ENCODE peak calls at places on chromosomes 7 and 10, in ten cellular contexts. I, K, E, C, M, D, Q, T, R and X are unnamed samples.

GRCh38 chr10:132876967-132877366 is 65.4 kb downstream of the CFAP46 start:
- DNase-seq in D (no peak), I (no peak), Q (no peak), M (peak; percentile 45), C (no peak), R (no peak), E (peak; percentile 54), T (no peak), K (no peak), X (peak; percentile 47)

GRCh38 chr7:73761854-73762658 is 8.0 kb downstream of the CLDN3 start:
- DNase-seq in C (no peak), T (no peak), R (no peak), M (no peak), Q (no peak), K (no peak), D (no peak), E (no peak), I (no peak), X (no peak)

GRCh38 chr7:106165328-106165727 is 53.2 kb upstream of the SYPL1 start:
- DNase-seq in M (no peak), E (no peak), Q (no peak), K (no peak), T (no peak), C (no peak), R (no peak), I (no peak), D (no peak), X (no peak)

GRCh38 chr7:28556036-28556435 is 143.7 kb downstream of the CREB5 start:
- DNase-seq in D (no peak), K (no peak), E (no peak), M (no peak), C (no peak), I (no peak), R (no peak), T (no peak), Q (no peak), X (no peak)

GRCh38 chr7:42766810-42767423 is 145.0 kb downstream of the C7orf25 start:
- DNase-seq in R (no peak), Q (no peak), I (no peak), E (no peak), C (no peak), M (no peak), K (no peak), D (no peak), T (no peak), X (no peak)

GRCh38 chr7:158357106-158357897 is 230.3 kb downstream of the PTPRN2 start:
- DNase-seq in K (no peak), Q (no peak), T (no peak), C (no peak), I (no peak), R (no peak), M (peak; percentile 44), D (no peak), E (peak; percentile 46), X (no peak)

GRCh38 chr7:2932761-2933251 is 88.7 kb upstream of the GNA12 start:
- DNase-seq in R (no peak), T (no peak), K (no peak), E (peak; percentile 44), I (no peak), M (no peak), D (no peak), Q (peak; percentile 18), C (no peak), X (no peak)

GRCh38 chr7:128727239-128727638 is 11.9 kb upstream of the CALU start:
- DNase-seq in K (peak; percentile 55), Q (no peak), C (no peak), I (no peak), M (no peak), E (no peak), R (no peak), T (no peak), D (no peak), X (no peak)

DNA sequence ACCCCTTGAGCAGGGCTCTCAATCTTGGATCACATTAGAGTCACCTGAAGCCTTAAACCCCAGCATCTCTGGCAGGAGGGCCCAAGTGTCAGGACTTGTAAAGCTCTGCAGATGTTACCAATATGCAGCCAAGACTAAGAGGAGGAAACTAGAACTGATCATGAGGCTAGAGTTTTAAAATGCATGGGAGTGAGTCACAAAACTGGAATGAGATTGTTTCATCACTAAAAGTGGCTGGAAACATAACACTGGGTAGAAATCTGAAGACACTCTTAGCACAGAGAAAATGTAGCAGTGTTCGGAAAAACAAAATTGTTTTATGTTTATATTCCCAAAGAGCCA is 63.3 kb upstream of the GHITM start:
- DNase-seq in R (no peak), E (peak; percentile 74), C (no peak), I (peak; percentile 35), M (no peak), T (no peak), K (no peak), Q (no peak), D (peak; percentile 34), X (no peak)
- H3K27ac ChIP-seq in R (no peak overlapping the region), E (peak overlapping the region; percentile 49), C (no peak overlapping the region), I (peak overlapping the region; percentile 50), M (no peak overlapping the region), T (no peak overlapping the region), K (no peak overlapping the region), Q (no peak overlapping the region), D (peak overlapping the region; percentile 93), X (peak overlapping the region; percentile 65)

GRCh38 chr7:97419898-97420297 is 302.4 kb downstream of the SDHAF3 start:
- DNase-seq in E (no peak), C (no peak), I (no peak), K (no peak), Q (no peak), T (no peak), M (no peak), D (no peak), R (no peak), X (no peak)

GRCh38 chr7:97421307-97421905 is 303.9 kb downstream of the SDHAF3 start:
- DNase-seq in Q (no peak), M (no peak), D (no peak), E (no peak), T (no peak), K (no peak), I (no peak), R (no peak), C (no peak), X (no peak)

GRCh38 chr7:97422046-97422445 is 304.5 kb downstream of the SDHAF3 start:
- DNase-seq in R (no peak), K (no peak), I (no peak), Q (no peak), D (no peak), M (no peak), E (no peak), C (no peak), T (no peak), X (no peak)

DNA sequence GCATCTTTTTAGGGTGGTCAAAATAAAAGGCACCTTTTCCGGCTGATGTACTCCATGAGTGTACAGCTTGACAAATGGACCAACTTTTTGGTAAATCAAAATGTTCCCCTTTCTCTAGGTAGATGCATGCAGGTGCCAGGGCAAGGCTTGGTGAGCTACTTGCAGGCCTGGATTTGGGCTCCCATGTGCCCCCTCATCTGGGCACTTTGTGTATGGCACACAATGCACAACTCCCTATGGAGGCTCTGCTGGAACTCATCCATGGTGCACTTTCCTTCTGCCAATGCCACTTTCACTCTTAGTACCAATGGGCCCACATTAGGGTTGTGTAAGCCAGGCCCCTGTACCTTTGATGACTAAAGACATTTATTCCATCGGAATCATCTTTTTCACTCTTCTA is 300.8 kb downstream of the SDHAF3 start:
- DNase-seq in K (no peak), M (no peak), D (no peak), T (peak; percentile 8), I (no peak), Q (no peak), C (peak; percentile 15), R (no peak), E (no peak), X (no peak)
- TF ChIP-seq CTCF in K (peak; percentile 15), M (no peak), D (no peak), T (no peak), I (no peak), Q (no peak), C (no peak), R (no peak), E (no peak), X (no peak)

GRCh38 chr7:140222797-140223196 is 46.0 kb upstream of the KDM7A start:
- DNase-seq in T (no peak), I (no peak), Q (no peak), R (no peak), C (no peak), M (no peak), E (no peak), D (no peak), K (no peak), X (no peak)

GRCh38 chr7:140225562-140226249 is 48.9 kb upstream of the KDM7A start:
- DNase-seq in R (no peak), K (no peak), T (no peak), I (no peak), D (no peak), E (no peak), Q (no peak), M (no peak), C (no peak), X (no peak)

GRCh38 chr7:140219672-140220520 is 43.1 kb upstream of the KDM7A start:
- DNase-seq in C (no peak), I (no peak), T (no peak), M (no peak), E (no peak), D (no peak), R (no peak), K (peak; percentile 36), Q (no peak), X (no peak)

GRCh38 chr7:140218656-140219055 is 41.9 kb upstream of the KDM7A start:
- DNase-seq in I (no peak), T (no peak), D (no peak), Q (no peak), C (no peak), E (no peak), M (no peak), R (no peak), K (no peak), X (no peak)

DNA sequence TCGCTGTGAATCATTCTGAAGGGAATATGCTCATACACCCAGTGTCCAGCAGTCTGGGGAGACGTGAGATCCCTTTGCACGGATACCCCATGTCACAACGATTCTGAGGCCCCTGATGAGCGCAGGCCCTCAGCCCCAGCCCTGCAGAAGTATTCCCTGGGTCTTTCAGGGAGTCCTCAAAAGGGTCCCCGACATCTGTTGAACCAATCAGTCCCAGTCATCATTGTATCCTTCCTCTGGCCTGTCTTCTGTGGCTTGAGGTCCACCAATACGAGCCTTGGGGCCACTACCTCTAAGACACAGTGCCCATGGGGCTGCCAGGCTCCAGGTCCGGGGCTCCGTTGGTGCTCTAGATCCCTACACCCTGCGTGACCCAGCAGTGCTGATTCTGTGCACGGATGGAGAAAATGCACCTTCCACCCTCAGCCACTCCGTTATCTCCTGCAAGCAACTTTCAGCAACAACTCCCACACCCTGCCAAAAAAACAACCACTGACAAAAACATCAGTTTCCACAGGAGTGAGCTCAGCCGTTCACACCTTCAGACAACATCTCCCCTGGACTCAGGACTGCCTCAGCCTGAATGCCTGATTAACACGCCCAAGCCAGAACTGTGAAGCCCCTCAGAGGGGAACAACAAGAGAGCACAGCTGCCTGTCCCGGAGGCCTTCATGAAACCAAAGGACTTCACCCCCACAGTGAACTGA is 46.9 kb upstream of the KDM7A start:
- DNase-seq in M (no peak), I (no peak), C (no peak), Q (no peak), D (no peak), T (no peak), E (no peak), K (no peak), R (no peak), X (no peak)
- H3K4me3 ChIP-seq in M (no peak overlapping the region), I (no peak overlapping the region), C (no peak overlapping the region), Q (no peak overlapping the region), D (no peak overlapping the region), T (no peak overlapping the region), E (no peak overlapping the region), K (no peak overlapping the region), R (no peak overlapping the region), X (no peak overlapping the region)

GRCh38 chr7:139058963-139059362 is 23.1 kb upstream of the ZC3HAV1L start:
- DNase-seq in D (no peak), T (no peak), M (no peak), I (no peak), E (no peak), K (no peak), Q (no peak), R (no peak), C (no peak), X (peak; percentile 54)

GRCh38 chr7:139065323-139065722 is 29.5 kb upstream of the ZC3HAV1L start:
- DNase-seq in I (no peak), D (no peak), Q (no peak), K (no peak), T (no peak), R (no peak), C (no peak), E (no peak), M (no peak), X (no peak)

GRCh38 chr7:139061416-139061815 is 25.6 kb upstream of the ZC3HAV1L start:
- DNase-seq in M (no peak), K (no peak), D (no peak), C (no peak), I (no peak), Q (no peak), R (no peak), T (no peak), E (no peak), X (no peak)

GRCh38 chr7:139059905-139060304 is 24.1 kb upstream of the ZC3HAV1L start:
- DNase-seq in C (no peak), E (no peak), K (no peak), D (no peak), R (no peak), Q (no peak), M (no peak), T (no peak), I (no peak), X (no peak)

DNA sequence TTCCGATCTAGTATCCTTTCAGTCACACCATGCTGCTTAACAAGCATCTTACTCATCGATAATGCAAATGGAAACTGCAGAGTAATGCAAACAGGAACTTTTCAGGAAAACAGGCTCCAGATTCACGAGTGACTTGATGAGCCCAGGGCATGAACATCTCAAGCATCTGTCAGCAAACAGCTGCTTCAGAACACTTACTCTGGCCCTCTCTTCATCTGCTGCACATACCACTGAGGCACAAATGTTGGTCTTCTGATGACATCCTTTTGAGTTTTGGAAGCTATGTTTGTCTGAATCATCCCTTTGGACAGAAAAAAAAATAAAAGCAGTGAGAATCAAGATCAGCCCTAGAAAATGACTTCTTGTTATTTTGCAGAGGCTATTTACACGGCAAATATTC is 25.0 kb upstream of the ZC3HAV1L start:
- DNase-seq in Q (no peak), M (no peak), R (no peak), K (no peak), I (no peak), T (no peak), C (no peak), E (no peak), D (no peak), X (no peak)
- H3K27ac ChIP-seq in Q (no peak overlapping the region), M (no peak overlapping the region), R (no peak overlapping the region), K (no peak overlapping the region), I (no peak overlapping the region), T (no peak overlapping the region), C (no peak overlapping the region), E (no peak overlapping the region), D (no peak overlapping the region), X (peak overlapping the region; percentile 85)